ENCODE peak calls at places on chromosomes 4 and X, in ten cellular contexts. J is psoas muscle, S is endothelial cell of umbilical vein, C is right lobe of liver, G is left ventricle myocardium inferior, T is Karpas-422, U is fibroblast of lung, Y is ovary, P is testis, B is pancreas. L is an unnamed sample. For H3K4me1 and H3K36me3, the result is how much of the 10 kb centered on the place peaks cover.

GRCh38 chr4:160877087-160877790 is 1286.6 kb downstream of the FSTL5 start:
- DNase-seq in J (no peak), S (no peak), C (no peak), G (no peak), T (no peak), U (peak), Y (no peak), P (no peak), B (no peak), L (no peak)

GRCh38 chrX:8455600-8455999 is 9.0 kb upstream of the VCX3B start:
- DNase-seq in J (no peak), S (no peak), C (no peak), G (no peak), T (no peak), U (no peak), Y (no peak), P (no peak), B (no peak), L (no peak)

GRCh38 chr4:73691759-73692158 is 48.6 kb upstream of the CXCL8 start:
- DNase-seq in J (no peak), S (no peak), C (no peak), G (no peak), T (no peak), U (no peak), Y (no peak), P (no peak), B (no peak), L (no peak)

GRCh38 chrX:18701621-18702361 is 5.7 kb upstream of the PPEF1 start:
- DNase-seq in J (no peak), S (peak), C (peak), G (peak), T (no peak), U (peak), Y (no peak), P (no peak), B (no peak), L (no peak)

GRCh38 chrX:153727108-153727931 is 2.7 kb downstream of the ABCD1 start:
- DNase-seq in J (peak), S (peak), C (peak), G (peak), T (no peak), U (peak), Y (no peak), P (peak), B (peak), L (peak)

GRCh38 chr4:70838400-70838971 is 1.2 kb downstream of the GRSF1 start:
- DNase-seq in J (no peak), S (peak), C (no peak), G (no peak), T (no peak), U (peak), Y (no peak), P (no peak), B (no peak), L (no peak)

GRCh38 chrX:139776614-139777013 is 68.6 kb upstream of the MCF2 start:
- DNase-seq in J (no peak), S (no peak), C (no peak), G (no peak), T (no peak), U (no peak), Y (no peak), P (no peak), B (no peak), L (no peak)

GRCh38 chr4:7333801-7334421 is 100.8 kb downstream of the PSAPL1 start:
- DNase-seq in J (no peak), S (no peak), C (peak), G (no peak), T (no peak), U (no peak), Y (no peak), P (no peak), B (no peak), L (no peak)

GRCh38 chrX:68669872-68670271 is 22.4 kb downstream of the STARD8 start:
- DNase-seq in J (no peak), S (no peak), C (no peak), G (no peak), T (no peak), U (no peak), Y (no peak), P (no peak), B (no peak), L (no peak)

GRCh38 chrX:31931225-31931624 is 859.4 kb upstream of the FTHL17 start:
- DNase-seq in J (no peak), S (no peak), C (no peak), G (no peak), T (no peak), U (peak), Y (no peak), P (no peak), B (no peak), L (no peak)

GRCh38 chr4:169869487-169869886 is 111.7 kb upstream of the HPF1 start:
- DNase-seq in J (no peak), S (no peak), C (no peak), G (no peak), T (no peak), U (no peak), Y (no peak), P (no peak), B (no peak), L (no peak)

GRCh38 chr4:25872851-25873631 is 10.3 kb upstream of the SEL1L3 start:
- DNase-seq in J (no peak), S (no peak), C (no peak), G (no peak), T (peak), U (no peak), Y (no peak), P (no peak), B (no peak), L (no peak)

GRCh38 chr4:111013846-111014245 is 391.0 kb upstream of the PITX2 start:
- DNase-seq in J (no peak), S (no peak), C (no peak), G (no peak), T (no peak), U (no peak), Y (no peak), P (no peak), B (no peak), L (no peak)

GRCh38 chr4:31917334-31917733 is 1197.2 kb downstream of the PCDH7 start:
- DNase-seq in J (no peak), S (no peak), C (no peak), G (no peak), T (no peak), U (no peak), Y (no peak), P (no peak), B (no peak), L (no peak)

GRCh38 chrX:151398346-151398745 is 1.3 kb downstream of the VMA21 start:
- DNase-seq in J (no peak), S (no peak), C (no peak), G (no peak), T (no peak), U (no peak), Y (no peak), P (no peak), B (no peak), L (no peak)

GRCh38 chr4:17957689-17958088 is 63.9 kb downstream of the LCORL start:
- DNase-seq in J (no peak), S (no peak), C (no peak), G (no peak), T (peak), U (peak), Y (no peak), P (no peak), B (no peak), L (no peak)

GRCh38 chr4:173415885-173416658 is 17.2 kb upstream of the SCRG1 start:
- DNase-seq in J (peak), S (no peak), C (peak), G (peak), T (no peak), U (no peak), Y (no peak), P (peak), B (no peak), L (peak)

GRCh38 chrX:31314921-31315320 is 243.1 kb upstream of the FTHL17 start:
- DNase-seq in J (no peak), S (no peak), C (no peak), G (no peak), T (no peak), U (peak), Y (no peak), P (peak), B (no peak), L (no peak)

GRCh38 chrX:29858714-29859113 is 356.6 kb upstream of the MAGEB2 start:
- DNase-seq in J (no peak), S (no peak), C (no peak), G (no peak), T (no peak), U (peak), Y (no peak), P (no peak), B (no peak), L (no peak)

GRCh38 chr4:52407545-52407944 is 251.6 kb downstream of the USP46 start:
- DNase-seq in J (no peak), S (peak), C (no peak), G (no peak), T (peak), U (no peak), Y (no peak), P (no peak), B (no peak), L (no peak)

GRCh38 chr4:173486714-173487392 is 43.2 kb downstream of the HAND2 start:
- DNase-seq in J (no peak), S (no peak), C (no peak), G (peak), T (no peak), U (peak), Y (no peak), P (no peak), B (no peak), L (no peak)

GRCh38 chr4:176443117-176443516 is 123.4 kb downstream of the SPCS3 start:
- DNase-seq in J (no peak), S (no peak), C (no peak), G (no peak), T (no peak), U (peak), Y (no peak), P (no peak), B (no peak), L (no peak)

GRCh38 chr4:128256539-128256938 is 31.1 kb downstream of the PGRMC2 start:
- DNase-seq in J (no peak), S (peak), C (no peak), G (no peak), T (no peak), U (no peak), Y (no peak), P (no peak), B (no peak), L (no peak)

GRCh38 chr4:89496851-89497250 is 189.3 kb upstream of the GPRIN3 start:
- DNase-seq in J (no peak), S (no peak), C (no peak), G (no peak), T (no peak), U (peak), Y (no peak), P (no peak), B (no peak), L (no peak)

GRCh38 chr4:140152760-140153418 is 1.1 kb downstream of the MAML3 start:
- DNase-seq in J (peak), S (peak), C (peak), G (peak), T (peak), U (peak), Y (peak), P (peak), B (peak), L (peak)

GRCh38 chrX:15336023-15336413 is 695 bp upstream of the PIGA start:
- DNase-seq in J (no peak), S (peak), C (no peak), G (no peak), T (no peak), U (peak), Y (no peak), P (peak), B (peak), L (no peak)

GRCh38 chrX:38859602-38860001 is 58.3 kb downstream of the MID1IP1 start:
- DNase-seq in J (no peak), S (no peak), C (no peak), G (no peak), T (no peak), U (peak), Y (no peak), P (no peak), B (no peak), L (no peak)

GRCh38 chr4:81913427-81913878 is 441.7 kb upstream of the RASGEF1B start:
- DNase-seq in J (no peak), S (peak), C (no peak), G (no peak), T (peak), U (no peak), Y (no peak), P (peak), B (peak), L (no peak)

GRCh38 chr4:184959786-184960185 is 58.5 kb upstream of the HELT start:
- DNase-seq in J (no peak), S (no peak), C (no peak), G (no peak), T (no peak), U (no peak), Y (no peak), P (no peak), B (no peak), L (no peak)

GRCh38 chr4:154076921-154077320 is 288.0 kb upstream of the SFRP2 start:
- DNase-seq in J (no peak), S (no peak), C (no peak), G (no peak), T (no peak), U (no peak), Y (no peak), P (no peak), B (no peak), L (no peak)

GRCh38 chr4:83358410-83358809 is 23.8 kb upstream of the HPSE start:
- DNase-seq in J (no peak), S (peak), C (no peak), G (no peak), T (no peak), U (peak), Y (no peak), P (no peak), B (no peak), L (no peak)

GRCh38 chr4:8897768-8898167 is 26.1 kb upstream of the HMX1 start:
- DNase-seq in J (peak), S (no peak), C (no peak), G (no peak), T (no peak), U (no peak), Y (no peak), P (no peak), B (no peak), L (no peak)

GRCh38 chrX:19377799-19378198 is 34.1 kb downstream of the PDHA1 start:
- DNase-seq in J (no peak), S (no peak), C (peak), G (no peak), T (no peak), U (no peak), Y (no peak), P (no peak), B (no peak), L (no peak)

GRCh38 chr4:76800902-76801301 is 97.0 kb downstream of the SOWAHB start:
- DNase-seq in J (no peak), S (no peak), C (no peak), G (no peak), T (no peak), U (no peak), Y (no peak), P (no peak), B (no peak), L (no peak)

GRCh38 chr4:86939123-86939522 is 4.3 kb downstream of the AFF1 start:
- DNase-seq in J (no peak), S (peak), C (no peak), G (no peak), T (no peak), U (no peak), Y (no peak), P (no peak), B (no peak), L (no peak)

GRCh38 chr4:86942185-86942666 is 7.4 kb downstream of the AFF1 start:
- DNase-seq in J (no peak), S (peak), C (no peak), G (no peak), T (no peak), U (peak), Y (no peak), P (no peak), B (no peak), L (no peak)

GRCh38 chr4:86940176-86940575 is 5.4 kb downstream of the AFF1 start:
- DNase-seq in J (no peak), S (peak), C (no peak), G (no peak), T (no peak), U (peak), Y (no peak), P (no peak), B (no peak), L (no peak)

GRCh38 chr4:86940920-86941460 is 6.2 kb downstream of the AFF1 start:
- DNase-seq in J (no peak), S (no peak), C (no peak), G (no peak), T (no peak), U (no peak), Y (no peak), P (no peak), B (no peak), L (no peak)

GRCh38 chr4:86939737-86940141 is 4.9 kb downstream of the AFF1 start:
- DNase-seq in J (no peak), S (peak), C (no peak), G (no peak), T (peak), U (peak), Y (no peak), P (no peak), B (no peak), L (no peak)
- H3K4me1 ChIP-seq in J (half or more), S (half or more), C (under half), G (half or more), T (under half), U (under half), Y (under half), P (under half), B (under half), L (under half)

GRCh38 chr4:84767163-84767562 is 184.2 kb downstream of the CDS1 start:
- DNase-seq in J (no peak), S (no peak), C (no peak), G (no peak), T (no peak), U (no peak), Y (no peak), P (no peak), B (no peak), L (no peak)
- H3K36me3 ChIP-seq in J (half or more), S (under half), C (under half), G (under half), T (under half), U (under half), Y (under half), P (under half), B (under half), L (under half)

DNA sequence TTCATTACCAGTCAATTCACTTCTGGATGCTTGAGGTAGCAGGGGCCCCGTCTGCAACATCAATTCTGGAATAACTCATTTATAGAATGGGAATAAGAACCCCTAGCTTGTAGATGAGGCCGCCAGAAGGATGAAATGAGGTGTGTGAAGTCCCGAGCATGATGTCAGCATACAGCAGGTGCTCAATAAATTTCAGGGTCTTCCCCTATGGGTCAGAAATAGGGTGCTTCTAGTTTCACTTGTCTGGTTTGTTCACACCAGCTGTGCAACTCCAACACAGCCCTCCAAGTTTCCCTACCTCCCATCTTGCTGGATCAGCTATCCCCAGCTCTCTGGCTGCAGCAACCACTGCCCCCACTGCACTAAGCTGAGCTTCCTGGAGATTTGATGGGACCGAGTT is 13.5 kb downstream of the SLC2A9 start:
- DNase-seq in J (no peak), S (no peak), C (no peak), G (no peak), T (no peak), U (no peak), Y (peak), P (no peak), B (no peak), L (no peak)
- H3K4me1 ChIP-seq in J (under half), S (under half), C (under half), G (under half), T (under half), U (under half), Y (under half), P (under half), B (under half), L (under half)

GRCh38 chr4:142550955-142551354 is 295.1 kb downstream of the INPP4B start:
- DNase-seq in J (no peak), S (no peak), C (no peak), G (no peak), T (no peak), U (peak), Y (no peak), P (no peak), B (no peak), L (no peak)
- H3K36me3 ChIP-seq in J (under half), S (under half), C (under half), G (under half), T (under half), U (under half), Y (under half), P (under half), B (under half), L (under half)

DNA sequence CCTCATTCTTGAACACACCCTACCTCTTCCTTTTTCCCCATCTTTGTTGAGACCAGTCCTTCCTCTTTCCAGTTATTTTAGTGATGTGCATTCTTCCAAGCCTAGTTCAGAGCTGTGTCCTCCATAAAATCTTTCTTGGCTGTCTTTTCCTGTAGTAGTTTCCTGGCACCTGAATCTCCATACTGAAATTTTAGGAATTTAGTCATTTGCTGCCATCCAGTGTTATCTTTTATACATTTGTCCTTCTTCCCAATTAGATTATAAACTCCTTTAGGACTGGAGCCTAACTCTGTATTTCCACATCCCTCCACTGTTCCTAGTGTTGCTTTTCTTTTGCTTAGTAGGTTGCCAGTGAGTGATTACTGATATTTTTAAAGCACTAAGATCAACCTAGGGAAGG is 11.4 kb downstream of the FHIP1A start:
- DNase-seq in J (no peak), S (peak), C (no peak), G (no peak), T (no peak), U (no peak), Y (no peak), P (no peak), B (no peak), L (no peak)
- H3K4me1 ChIP-seq in J (half or more), S (under half), C (under half), G (under half), T (under half), U (under half), Y (under half), P (under half), B (under half), L (under half)

GRCh38 chr4:151606061-151606460 is 154.7 kb downstream of the GATB start:
- DNase-seq in J (no peak), S (no peak), C (no peak), G (no peak), T (no peak), U (no peak), Y (no peak), P (no peak), B (no peak), L (no peak)
- H3K36me3 ChIP-seq in J (under half), S (under half), C (under half), G (under half), T (under half), U (under half), Y (under half), P (under half), B (under half), L (under half)